ENCODE peak calls at places on chromosome 9, in nine cellular contexts. D is tibial artery, Y is esophagus squamous epithelium, K is ovary, J is upper lobe of right lung, N is iPS DF 6.9, U is fibroblast of lung, B is HCT116, Q is cardiac muscle cell. V is an unnamed sample. For H3K9me3, the result is how much of the 10 kb centered on the place peaks cover.

GRCh38 chr9:126702501-126703329 is 89.0 kb downstream of the LMX1B start:
- DNase-seq in Y (no peak), N (no peak), Q (no peak), D (no peak), K (no peak), U (no peak), B (no peak), J (peak), V (no peak)

GRCh38 chr9:93456022-93456421 is 2.6 kb upstream of the FAM120AOS start:
- DNase-seq in U (no peak), B (no peak), Q (no peak), K (no peak), J (no peak), N (no peak), Y (no peak), D (no peak), V (no peak)

GRCh38 chr9:85142461-85143401 is 473.2 kb downstream of the NTRK2 start:
- DNase-seq in Q (peak), N (no peak), D (peak), B (peak), J (no peak), U (peak), K (no peak), Y (no peak), V (no peak)

GRCh38 chr9:69307446-69308216 is 17.4 kb upstream of the ENTREP1 start:
- DNase-seq in Q (peak), D (no peak), N (peak), B (no peak), J (no peak), K (no peak), Y (no peak), U (no peak), V (no peak)

GRCh38 chr9:99489043-99489378 is 266.9 kb downstream of the SEC61B start:
- DNase-seq in Y (no peak), D (no peak), Q (peak), J (no peak), N (no peak), U (peak), B (no peak), K (no peak), V (no peak)

GRCh38 chr9:127873886-127874285 is 3.6 kb downstream of the AK1 start:
- DNase-seq in B (no peak), Y (no peak), J (peak), N (no peak), D (peak), Q (peak), U (peak), K (peak), V (no peak)

GRCh38 chr9:131397100-131397790 is 3.4 kb downstream of the PRRC2B start:
- DNase-seq in J (no peak), Y (no peak), N (no peak), D (no peak), B (no peak), K (no peak), Q (no peak), U (no peak), V (no peak)

GRCh38 chr9:106065579-106066214 is 371.4 kb downstream of the TMEM38B start:
- DNase-seq in K (no peak), B (no peak), Q (no peak), J (no peak), Y (no peak), U (no peak), D (no peak), N (no peak), V (no peak)

GRCh38 chr9:93929231-93929630 is 25.9 kb downstream of the BARX1 start:
- DNase-seq in J (no peak), N (no peak), Y (no peak), D (no peak), K (no peak), U (no peak), B (no peak), Q (no peak), V (no peak)

GRCh38 chr9:92483896-92484545 is 1.7 kb upstream of the ASPN start:
- DNase-seq in U (peak), D (no peak), B (no peak), N (no peak), Q (peak), Y (no peak), J (no peak), K (no peak), V (no peak)

GRCh38 chr9:130765135-130766030 is 69.7 kb upstream of the ABL1 start:
- DNase-seq in U (no peak), J (no peak), D (no peak), Q (peak), B (no peak), K (no peak), Y (no peak), N (no peak), V (no peak)

GRCh38 chr9:27189426-27189825 is 80.4 kb downstream of the TEK start:
- DNase-seq in B (no peak), Y (no peak), K (no peak), Q (peak), D (no peak), J (no peak), U (no peak), N (no peak), V (no peak)

GRCh38 chr9:94672811-94673487 is 33.6 kb upstream of the FBP1 start:
- DNase-seq in D (no peak), U (peak), Y (no peak), J (no peak), Q (peak), B (no peak), N (no peak), K (no peak), V (no peak)

GRCh38 chr9:97573482-97574073 is 59.6 kb downstream of the TSTD2 start:
- DNase-seq in Q (no peak), B (peak), Y (no peak), K (no peak), U (no peak), N (no peak), J (peak), D (peak), V (no peak)

GRCh38 chr9:128702949-128703615 is 779 bp downstream of the PKN3 start:
- DNase-seq in Q (no peak), U (no peak), K (no peak), J (peak), D (no peak), N (no peak), Y (no peak), B (no peak), V (no peak)

DNA sequence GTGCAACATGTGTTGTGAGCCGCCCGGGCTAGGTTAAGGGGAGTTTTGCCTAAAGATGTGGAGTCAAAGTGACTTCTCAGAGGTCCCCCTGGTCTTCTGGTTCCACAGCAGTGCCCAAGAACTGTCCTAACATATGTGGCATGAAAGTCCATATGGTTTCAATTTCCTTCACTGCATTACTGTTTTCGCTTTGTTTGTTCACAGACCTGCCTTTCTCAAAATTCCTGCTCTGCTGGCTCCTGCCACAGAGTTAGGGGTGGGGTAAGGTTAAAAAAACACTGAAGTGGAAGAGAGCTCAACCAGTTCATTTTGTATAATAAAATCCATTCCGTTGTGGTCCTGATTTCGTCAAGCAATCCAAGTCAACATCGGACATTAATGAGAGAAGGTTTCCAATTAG is 289.4 kb downstream of the DMAC1 start:
- DNase-seq in U (peak), B (no peak), J (no peak), D (no peak), Y (no peak), K (no peak), Q (no peak), N (no peak), V (no peak)
- H3K9me3 ChIP-seq in U (under half), B (under half), J (under half), D (under half), Y (under half), K (under half), Q (under half), N (under half), V (under half)

DNA sequence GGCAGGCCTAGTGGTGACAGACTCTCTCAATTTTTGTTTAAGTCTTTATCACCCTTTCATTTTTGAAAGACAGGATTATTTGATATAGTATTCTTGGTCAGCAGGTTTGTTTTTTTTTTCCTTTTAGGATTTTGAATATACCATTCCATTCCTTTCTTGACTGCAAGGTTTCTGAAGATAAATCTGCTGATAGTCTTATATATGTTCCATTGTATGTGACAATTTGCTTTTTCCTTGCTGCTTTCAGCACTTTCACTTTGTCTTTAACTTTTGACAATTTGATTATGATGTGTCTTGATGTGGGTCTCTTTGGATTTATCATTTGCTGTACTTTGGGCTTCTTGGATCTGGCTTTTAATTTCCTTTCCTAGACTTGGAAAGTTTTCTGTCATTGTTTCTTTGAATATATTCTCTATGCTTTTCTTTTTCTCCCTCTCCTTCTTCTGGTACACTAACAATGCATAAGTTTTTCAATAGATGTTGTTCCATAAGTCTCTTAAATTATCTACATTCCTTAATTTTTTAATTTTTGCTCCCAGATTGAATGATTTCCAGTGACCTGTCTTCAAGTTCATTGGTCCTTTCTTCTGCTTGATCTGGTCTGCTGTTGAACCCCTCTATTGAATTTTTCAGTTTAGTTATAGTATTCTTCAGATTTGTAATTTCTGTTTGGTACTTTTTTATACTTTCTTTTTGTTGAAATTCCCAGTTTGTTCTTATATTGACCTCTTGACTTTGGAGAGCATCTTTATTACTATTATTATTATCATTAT is 14.6 kb upstream of the FBXW2 start:
- DNase-seq in U (no peak), D (no peak), Q (no peak), K (no peak), Y (no peak), N (no peak), J (no peak), B (no peak), V (no peak)
- H3K9me3 ChIP-seq in U (under half), D (under half), Q (under half), K (under half), Y (under half), N (under half), J (under half), B (under half), V (under half)

GRCh38 chr9:11702529-11702928 is 990.7 kb upstream of the TYRP1 start:
- DNase-seq in D (no peak), N (no peak), Q (no peak), Y (no peak), B (no peak), J (no peak), U (no peak), K (no peak), V (no peak)
- H3K9me3 ChIP-seq in D (under half), N (under half), Q (under half), Y (under half), B (under half), J (under half), U (under half), K (under half), V (under half)

GRCh38 chr9:11928871-11929321 is 764.3 kb upstream of the TYRP1 start:
- DNase-seq in Q (no peak), K (no peak), Y (no peak), D (no peak), B (no peak), J (peak), U (no peak), N (no peak), V (no peak)

GRCh38 chr9:11933926-11934325 is 759.3 kb upstream of the TYRP1 start:
- DNase-seq in Y (no peak), N (no peak), U (peak), K (no peak), D (no peak), B (no peak), J (no peak), Q (peak), V (no peak)

GRCh38 chr9:11931109-11931508 is 762.1 kb upstream of the TYRP1 start:
- DNase-seq in B (no peak), J (no peak), N (no peak), Y (no peak), U (peak), D (no peak), Q (peak), K (no peak), V (no peak)
- H3K9me3 ChIP-seq in B (under half), J (under half), N (under half), Y (under half), U (under half), D (under half), Q (under half), K (under half), V (under half)

DNA sequence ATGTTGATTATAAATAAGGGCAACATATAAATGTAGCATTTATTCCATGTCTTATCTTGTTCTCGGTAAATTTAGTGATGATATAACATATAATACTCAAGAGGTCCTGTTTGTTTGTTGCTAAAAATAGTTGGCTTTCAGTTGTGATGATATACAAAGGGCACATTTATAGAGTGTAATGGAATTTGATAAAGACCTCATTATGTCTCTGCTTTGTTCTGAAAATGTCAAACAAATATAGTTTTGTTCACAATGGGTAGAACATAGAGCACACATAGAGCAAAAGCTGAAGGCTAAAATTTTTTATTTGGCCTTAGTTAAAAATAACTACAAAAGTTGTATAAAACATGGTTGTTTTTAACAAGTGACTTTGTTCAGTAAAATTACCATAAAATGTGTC is 477.1 kb upstream of the SMC2 start:
- DNase-seq in U (no peak), Q (no peak), Y (no peak), K (no peak), D (no peak), J (no peak), N (no peak), B (no peak), V (no peak)
- H3K9me3 ChIP-seq in U (under half), Q (under half), Y (under half), K (under half), D (under half), J (under half), N (under half), B (under half), V (under half)

DNA sequence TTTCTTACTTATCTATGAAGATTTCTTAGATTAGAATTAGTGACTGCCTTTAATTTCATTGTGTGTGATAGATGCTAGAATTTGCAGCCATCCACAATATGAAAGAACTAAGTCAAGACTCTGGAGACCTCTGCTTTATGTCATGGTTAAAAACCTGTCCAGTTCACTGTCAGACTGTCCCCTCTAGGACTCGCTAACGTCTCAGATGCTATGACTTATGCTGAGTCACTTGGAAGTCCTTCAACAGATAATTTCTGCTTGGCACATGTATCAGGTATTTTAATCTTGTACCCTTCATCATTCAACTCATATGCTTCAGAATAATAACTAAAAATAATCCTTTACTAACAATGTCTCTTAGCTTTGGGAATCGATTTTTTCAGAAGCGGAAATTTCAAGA is 230.5 kb upstream of the DMAC1 start:
- DNase-seq in J (no peak), B (no peak), Q (no peak), U (no peak), K (no peak), Y (no peak), D (no peak), N (no peak), V (no peak)
- H3K9me3 ChIP-seq in J (under half), B (under half), Q (under half), U (under half), K (under half), Y (under half), D (under half), N (under half), V (under half)

GRCh38 chr9:137353223-137354152 is 51.4 kb upstream of the NRARP start:
- DNase-seq in B (no peak), U (no peak), J (peak), K (no peak), D (no peak), Y (no peak), Q (no peak), N (no peak), V (no peak)
- H3K9me3 ChIP-seq in B (under half), U (under half), J (under half), K (under half), D (under half), Y (under half), Q (under half), N (under half), V (under half)

DNA sequence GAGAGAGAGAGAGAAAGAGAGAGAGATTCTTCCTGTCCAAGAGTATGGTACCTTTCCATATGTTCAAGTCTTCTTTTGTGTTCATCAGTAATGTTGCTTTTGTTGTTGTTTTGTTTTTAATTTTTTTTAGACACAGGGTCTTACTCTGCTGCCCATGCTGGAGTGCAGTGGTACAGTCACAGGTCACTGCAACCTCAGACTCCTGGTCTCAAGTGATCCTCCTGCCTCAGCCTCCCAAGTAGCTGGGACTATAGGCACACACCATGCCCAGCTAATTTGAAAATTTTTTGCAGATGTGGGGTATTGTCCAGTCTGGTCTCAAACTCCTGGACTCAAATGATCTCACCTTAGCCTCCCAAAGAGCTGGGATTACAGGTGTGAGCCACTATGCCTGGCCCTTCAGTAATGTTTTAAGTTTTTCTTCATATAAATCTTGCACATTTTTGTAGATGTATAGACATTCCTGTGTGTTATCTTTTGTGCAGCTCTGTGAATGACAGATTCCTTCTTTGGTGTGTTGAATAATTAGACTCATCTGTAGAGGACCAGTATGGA is 36.3 kb downstream of the ZNF483 start:
- DNase-seq in Q (no peak), J (no peak), B (no peak), N (no peak), U (no peak), Y (no peak), K (no peak), D (no peak), V (no peak)
- H3K9me3 ChIP-seq in Q (under half), J (under half), B (under half), N (under half), U (under half), Y (under half), K (under half), D (under half), V (under half)

DNA sequence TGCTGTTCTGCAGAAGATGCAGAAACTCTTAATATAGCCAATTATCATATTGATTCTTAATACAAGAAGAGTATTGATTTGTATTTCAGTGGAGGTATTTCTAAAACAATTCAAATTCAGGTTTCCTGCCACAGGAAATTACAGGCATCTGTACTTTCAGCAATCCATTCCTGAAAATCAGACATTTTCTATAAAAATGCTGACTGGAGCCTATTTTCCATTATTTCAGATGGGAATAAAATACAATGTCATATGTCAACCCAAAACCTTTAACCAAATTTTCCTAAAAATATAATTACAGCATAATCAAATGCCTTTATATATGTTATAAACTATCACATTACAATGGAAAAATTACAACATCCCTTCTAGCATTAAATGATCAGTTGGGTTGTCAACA is 131.5 kb downstream of the MELK start:
- DNase-seq in Q (no peak), D (no peak), B (no peak), U (no peak), N (no peak), K (no peak), Y (no peak), J (no peak), V (no peak)
- H3K9me3 ChIP-seq in Q (under half), D (under half), B (under half), U (under half), N (under half), K (under half), Y (under half), J (under half), V (under half)